ENCODE peak calls at places on chromosomes 16 and 17, in eight cellular contexts. C is AG04450, I is MCF 10A, B is heart right ventricle, L is lower leg skin, F is HL-60, V is coronary artery, U is GM06990. J is an unnamed sample.

GRCh38 chr17:49890077-49890821 is 42.4 kb upstream of the TAC4 start:
- DNase-seq in C (no peak), I (no peak), B (peak), L (no peak), F (no peak), V (no peak), U (no peak), J (no peak)

GRCh38 chr17:7184091-7184488 is 4.9 kb upstream of the ASGR1 start:
- DNase-seq in C (no peak), I (no peak), B (no peak), L (peak), F (no peak), V (no peak), U (no peak), J (no peak)

GRCh38 chr16:79658301-79659001 is 57.9 kb upstream of the MAF start:
- DNase-seq in C (peak), I (peak), B (no peak), L (peak), F (no peak), V (no peak), U (no peak), J (no peak)

GRCh38 chr17:9226794-9227135 is 205.5 kb downstream of the NTN1 start:
- DNase-seq in C (no peak), I (no peak), B (no peak), L (no peak), F (no peak), V (no peak), U (peak), J (no peak)

GRCh38 chr16:54066451-54067056 is 220.0 kb downstream of the IRX3 start:
- DNase-seq in C (no peak), I (peak), B (no peak), L (no peak), F (no peak), V (no peak), U (no peak), J (no peak)

GRCh38 chr16:85846461-85846860 is 47.0 kb downstream of the COX4I1 start:
- DNase-seq in C (no peak), I (no peak), B (no peak), L (no peak), F (no peak), V (no peak), U (no peak), J (no peak)

GRCh38 chr17:58344791-58345157 is 7.2 kb downstream of the SUPT4H1 start:
- DNase-seq in C (no peak), I (no peak), B (no peak), L (no peak), F (no peak), V (no peak), U (no peak), J (no peak)

GRCh38 chr16:83458612-83459011 is 349.2 kb upstream of the HSBP1 start:
- DNase-seq in C (no peak), I (peak), B (no peak), L (no peak), F (no peak), V (no peak), U (peak), J (no peak)

GRCh38 chr17:43768382-43768781 is 9.8 kb upstream of the SOST start:
- DNase-seq in C (no peak), I (no peak), B (peak), L (peak), F (peak), V (peak), U (no peak), J (no peak)

GRCh38 chr16:14186007-14186953 is 115.2 kb downstream of the MRTFB start:
- DNase-seq in C (peak), I (peak), B (peak), L (no peak), F (no peak), V (no peak), U (no peak), J (no peak)

DNA sequence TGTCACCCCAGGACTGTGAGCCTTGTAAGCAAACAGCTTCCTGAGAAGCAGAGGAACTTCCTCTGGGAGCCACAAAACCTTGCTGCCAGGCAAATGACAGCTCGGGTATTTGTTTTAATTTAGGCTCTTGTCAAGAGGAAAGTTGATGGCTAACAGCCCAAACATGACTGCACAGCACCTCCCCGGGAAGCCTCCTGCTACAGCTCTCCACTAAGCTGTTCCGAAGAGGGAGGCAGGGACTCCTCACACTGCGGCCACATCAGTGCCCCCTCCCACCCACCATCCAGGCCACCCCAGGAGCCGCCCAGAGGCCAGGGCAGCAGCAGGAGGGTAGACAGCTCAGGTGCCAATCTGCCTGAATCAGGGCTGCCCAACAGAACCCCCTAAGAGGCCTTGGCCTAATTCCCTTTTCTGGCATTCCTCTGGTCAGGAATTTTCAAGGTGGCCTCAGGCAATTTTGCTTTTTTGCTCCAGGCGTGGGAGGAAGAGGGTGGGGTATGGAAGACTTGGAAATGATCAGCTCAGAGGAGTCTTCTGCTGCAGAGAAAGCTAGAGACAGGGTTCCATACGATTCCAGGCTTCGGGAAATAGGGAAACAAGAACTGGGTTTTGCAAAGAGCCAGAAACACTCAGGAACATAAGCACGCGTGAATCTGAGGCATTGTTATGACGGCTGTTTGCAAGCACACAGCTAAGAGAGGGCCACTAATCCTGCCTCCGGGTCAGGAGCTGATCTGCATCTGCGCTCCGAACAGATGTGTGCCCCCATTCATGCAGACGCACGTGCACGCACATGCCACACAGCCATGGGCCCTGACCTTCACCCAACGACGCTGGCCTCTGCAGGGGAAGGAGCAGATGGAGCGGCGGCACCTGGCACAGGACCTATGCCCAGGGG is 2.4 kb downstream of the ABR start:
- DNase-seq in C (no peak), I (no peak), B (peak), L (no peak), F (no peak), V (no peak), U (no peak), J (no peak)
- TF ChIP-seq CTCF in C (no peak), I (no peak), B (no peak), L (no peak), F (no peak), V (no peak), U (no peak), J (no peak)

DNA sequence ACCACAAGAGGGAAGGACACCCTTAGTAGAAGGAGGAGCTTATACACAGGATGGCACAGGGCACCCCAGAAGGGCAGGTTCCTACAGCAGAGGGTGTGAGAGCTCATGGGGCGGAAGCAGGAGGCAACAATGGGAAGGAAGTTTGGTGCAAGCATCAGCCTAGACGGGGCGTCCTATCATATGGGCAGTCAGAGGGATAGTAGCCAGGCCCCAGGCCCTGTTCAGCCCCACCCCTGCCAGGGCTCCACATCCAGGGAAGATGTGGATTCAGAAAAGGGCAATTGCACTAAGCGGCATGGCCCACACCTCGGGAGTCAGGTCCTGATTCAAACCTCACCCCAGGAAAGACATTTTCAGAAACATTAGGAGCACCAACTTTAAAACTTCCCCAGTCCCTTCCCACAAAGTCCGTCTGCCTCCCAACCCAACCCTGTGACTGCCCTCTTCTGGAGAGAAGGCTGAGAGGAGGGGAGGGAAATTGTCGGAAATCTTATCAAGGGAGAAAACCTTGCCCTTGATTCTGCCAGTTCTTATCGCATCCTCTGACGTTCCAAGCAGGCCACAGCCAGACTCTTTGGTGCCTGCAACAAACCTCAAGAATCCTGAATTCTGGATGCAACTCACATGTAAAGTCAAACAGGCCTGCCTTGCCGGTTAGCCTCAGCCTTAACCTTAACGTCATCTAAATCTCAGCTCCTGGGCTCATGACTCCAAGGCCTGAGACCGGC is 198.8 kb upstream of the CDH5 start:
- DNase-seq in C (no peak), I (no peak), B (no peak), L (no peak), F (no peak), V (peak), U (no peak), J (no peak)
- TF ChIP-seq CTCF in C (peak), I (no peak), B (peak), L (no peak), F (no peak), V (no peak), U (no peak), J (no peak)

GRCh38 chr16:10181196-10182162 is 749 bp downstream of the GRIN2A start:
- DNase-seq in C (no peak), I (peak), B (peak), L (peak), F (peak), V (no peak), U (peak), J (no peak)
- TF ChIP-seq CTCF in C (peak), I (peak), B (peak), L (no peak), F (peak), V (peak), U (peak), J (no peak)

GRCh38 chr16:49890876-49891275 is 35.0 kb upstream of the ZNF423 start:
- DNase-seq in C (no peak), I (no peak), B (no peak), L (no peak), F (no peak), V (no peak), U (peak), J (no peak)
- TF ChIP-seq CTCF in C (no peak), I (no peak), B (no peak), L (no peak), F (peak), V (no peak), U (peak), J (no peak)

GRCh38 chr16:62089715-62090114 is 53.5 kb upstream of the CDH8 start:
- DNase-seq in C (no peak), I (no peak), B (no peak), L (no peak), F (no peak), V (no peak), U (no peak), J (no peak)
- TF ChIP-seq CTCF in C (no peak), I (no peak), B (no peak), L (no peak), F (no peak), V (no peak), U (no peak), J (no peak)

DNA sequence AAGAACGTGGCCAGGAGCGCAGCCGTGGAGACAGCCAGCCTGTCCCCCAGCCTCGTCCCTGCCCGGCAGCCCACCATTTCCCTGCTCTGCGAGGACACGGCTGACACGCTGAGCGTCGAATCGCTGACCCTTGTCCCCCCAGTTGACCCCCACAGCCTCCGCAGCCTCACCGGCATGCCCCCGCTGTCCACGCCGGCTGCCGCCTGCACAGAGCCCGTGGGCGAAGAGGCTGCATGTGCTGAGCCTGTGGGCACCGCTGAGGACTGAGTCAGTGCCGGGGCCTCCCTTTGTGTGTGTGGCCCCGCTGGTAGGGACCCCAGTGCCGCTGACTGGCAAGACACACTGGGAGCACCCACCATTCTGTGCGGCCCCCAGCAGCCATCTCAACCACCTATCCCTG is 77.6 kb downstream of the SOCS1 start:
- DNase-seq in C (no peak), I (no peak), B (no peak), L (no peak), F (no peak), V (no peak), U (no peak), J (no peak)
- TF ChIP-seq CTCF in C (no peak), I (no peak), B (no peak), L (no peak), F (no peak), V (no peak), U (no peak), J (no peak)

GRCh38 chr17:73560661-73561060 is 83.6 kb downstream of the SDK2 start:
- DNase-seq in C (no peak), I (no peak), B (no peak), L (no peak), F (no peak), V (no peak), U (no peak), J (no peak)
- TF ChIP-seq CTCF in C (no peak), I (no peak), B (no peak), L (no peak), F (no peak), V (no peak), U (peak), J (no peak)

GRCh38 chr17:40315678-40316570 is 6.9 kb downstream of the RARA start:
- DNase-seq in C (no peak), I (no peak), B (no peak), L (no peak), F (no peak), V (peak), U (no peak), J (peak)

GRCh38 chr17:40317880-40318834 is 9.2 kb downstream of the RARA start:
- DNase-seq in C (peak), I (peak), B (peak), L (peak), F (peak), V (peak), U (peak), J (peak)

GRCh38 chr17:40316571-40317344 is 7.8 kb downstream of the RARA start:
- DNase-seq in C (peak), I (peak), B (peak), L (no peak), F (no peak), V (peak), U (no peak), J (peak)

GRCh38 chr17:40318835-40319332 is 9.9 kb downstream of the RARA start:
- DNase-seq in C (no peak), I (no peak), B (peak), L (no peak), F (no peak), V (peak), U (no peak), J (peak)

DNA sequence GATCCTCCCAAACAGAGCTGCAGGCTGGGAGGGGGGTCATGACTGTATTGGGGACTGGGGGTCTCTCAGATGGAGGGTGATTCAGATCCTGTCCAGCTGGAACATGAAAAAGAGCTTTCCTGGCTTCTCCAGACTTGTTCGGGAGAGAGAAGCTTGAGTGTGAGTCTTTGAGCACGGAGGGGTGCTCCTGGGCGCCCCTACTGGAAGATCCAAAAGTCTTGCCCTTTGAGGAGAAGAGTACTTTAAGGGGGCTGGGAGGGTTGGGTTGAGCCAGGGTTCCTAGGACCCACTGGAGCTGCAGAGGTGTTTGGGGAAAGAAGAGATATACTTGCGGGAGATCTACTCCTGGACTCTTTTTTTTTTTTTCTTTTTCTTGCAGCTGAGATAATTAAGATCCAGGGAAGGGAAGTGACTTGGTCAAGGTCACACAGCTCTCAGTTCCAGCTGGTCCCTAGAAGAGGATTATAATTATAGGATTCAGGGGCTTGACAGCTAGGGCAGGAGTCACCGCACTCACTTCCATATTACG is 8.4 kb downstream of the RARA start:
- DNase-seq in C (no peak), I (peak), B (peak), L (no peak), F (no peak), V (peak), U (no peak), J (peak)
- TF ChIP-seq CTCF in C (peak), I (peak), B (peak), L (no peak), F (peak), V (peak), U (peak), J (no peak)

GRCh38 chr16:47129755-47130435 is 13.8 kb downstream of the NETO2 start:
- DNase-seq in C (no peak), I (no peak), B (no peak), L (no peak), F (no peak), V (no peak), U (no peak), J (no peak)

GRCh38 chr16:47134550-47134949 is 9.2 kb downstream of the NETO2 start:
- DNase-seq in C (no peak), I (no peak), B (no peak), L (no peak), F (no peak), V (no peak), U (no peak), J (no peak)

GRCh38 chr16:47136101-47136820 is 7.5 kb downstream of the NETO2 start:
- DNase-seq in C (no peak), I (peak), B (peak), L (no peak), F (no peak), V (no peak), U (no peak), J (no peak)

DNA sequence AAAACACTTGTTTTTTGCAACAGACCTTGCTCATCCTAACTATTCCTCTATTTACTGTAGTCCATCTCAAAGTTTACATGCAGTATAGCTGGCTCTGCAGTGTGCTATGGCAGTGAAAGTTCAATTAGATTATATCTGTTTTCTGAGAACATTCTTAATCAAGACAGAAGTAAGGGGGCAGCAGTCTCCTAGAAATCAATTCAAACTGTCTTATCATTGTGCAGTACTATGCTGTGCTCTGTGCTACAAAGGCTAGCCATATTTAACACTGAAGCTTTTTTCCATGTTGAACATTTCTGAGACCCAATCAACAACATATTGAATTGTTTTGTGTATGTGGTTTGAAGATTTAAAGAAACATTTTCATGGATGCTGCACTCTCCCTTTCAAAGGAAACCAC is 11.4 kb downstream of the NETO2 start:
- DNase-seq in C (no peak), I (no peak), B (no peak), L (no peak), F (no peak), V (no peak), U (no peak), J (no peak)
- TF ChIP-seq CTCF in C (peak), I (no peak), B (peak), L (no peak), F (no peak), V (no peak), U (no peak), J (no peak)

J was measured in omental fat pad.